ENCODE peak calls at places on chromosome 1, in six cellular contexts. One of them, this sample, is unnamed.

GRCh38 chr1:23646571-23646970 is 45.0 kb upstream of the RPL11 start:
- DNase-seq in K562: no peak
- DNase-seq in HCT116: no peak
- DNase-seq in HepG2: no peak
- DNase-seq in H1: no peak
- DNase-seq in GM12878: no peak
- DNase-seq in this sample: no peak

GRCh38 chr1:74485622-74486021 is 26.8 kb downstream of the LRRC53 start:
- DNase-seq in K562: no peak
- DNase-seq in HCT116: no peak
- DNase-seq in HepG2: no peak
- DNase-seq in H1: no peak
- DNase-seq in GM12878: no peak
- DNase-seq in this sample: no peak

GRCh38 chr1:63892632-63893395 is 119.0 kb downstream of the ROR1 start:
- DNase-seq in K562: no peak
- DNase-seq in HCT116: no peak
- DNase-seq in HepG2: no peak
- DNase-seq in H1: no peak
- DNase-seq in GM12878: peak
- DNase-seq in this sample: no peak

GRCh38 chr1:202599669-202600431 is 110.4 kb downstream of the SYT2 start:
- DNase-seq in K562: peak
- DNase-seq in HCT116: peak
- DNase-seq in HepG2: peak
- DNase-seq in H1: peak
- DNase-seq in GM12878: no peak
- DNase-seq in this sample: peak

GRCh38 chr1:165241321-165241720 is 115.2 kb downstream of the LMX1A start:
- DNase-seq in K562: no peak
- DNase-seq in HCT116: no peak
- DNase-seq in HepG2: peak
- DNase-seq in H1: no peak
- DNase-seq in GM12878: no peak
- DNase-seq in this sample: no peak

GRCh38 chr1:96521994-96522760 is 199.4 kb upstream of the PTBP2 start:
- DNase-seq in K562: no peak
- DNase-seq in HCT116: no peak
- DNase-seq in HepG2: no peak
- DNase-seq in H1: no peak
- DNase-seq in GM12878: no peak
- DNase-seq in this sample: peak

GRCh38 chr1:237470712-237471310 is 419.9 kb downstream of the ZP4 start:
- DNase-seq in K562: no peak
- DNase-seq in HCT116: no peak
- DNase-seq in HepG2: no peak
- DNase-seq in H1: no peak
- DNase-seq in GM12878: no peak
- DNase-seq in this sample: peak

GRCh38 chr1:161196111-161196510 is 2.7 kb downstream of the ADAMTS4 start:
- DNase-seq in K562: no peak
- DNase-seq in HCT116: no peak
- DNase-seq in HepG2: no peak
- DNase-seq in H1: no peak
- DNase-seq in GM12878: no peak
- DNase-seq in this sample: no peak

GRCh38 chr1:40478276-40478675 is 1.2 kb downstream of the ZFP69 start:
- DNase-seq in K562: no peak
- DNase-seq in HCT116: no peak
- DNase-seq in HepG2: no peak
- DNase-seq in H1: no peak
- DNase-seq in GM12878: no peak
- DNase-seq in this sample: no peak

GRCh38 chr1:110048240-110048639 is 13.8 kb downstream of the STRIP1 start:
- DNase-seq in K562: no peak
- DNase-seq in HCT116: no peak
- DNase-seq in HepG2: no peak
- DNase-seq in H1: no peak
- DNase-seq in GM12878: no peak
- DNase-seq in this sample: no peak
- H3K9ac ChIP-seq in K562: no peak
- H3K9ac ChIP-seq in HCT116: no peak
- H3K9ac ChIP-seq in HepG2: no peak
- H3K9ac ChIP-seq in H1: no peak
- H3K9ac ChIP-seq in GM12878: no peak
- H3K9ac ChIP-seq in this sample: no peak

GRCh38 chr1:1157914-1158710 is 15.6 kb upstream of the TTLL10 start:
- DNase-seq in K562: peak
- DNase-seq in HCT116: no peak
- DNase-seq in HepG2: peak
- DNase-seq in H1: no peak
- DNase-seq in GM12878: no peak
- DNase-seq in this sample: no peak
- TF ChIP-seq ZNF274 in K562: no peak
- TF ChIP-seq ZNF274 in HCT116: no peak
- TF ChIP-seq ZNF274 in HepG2: no peak
- TF ChIP-seq ZNF274 in H1: no peak
- TF ChIP-seq ZNF274 in GM12878: no peak
- TF ChIP-seq ZNF274 in this sample: no peak

DNA sequence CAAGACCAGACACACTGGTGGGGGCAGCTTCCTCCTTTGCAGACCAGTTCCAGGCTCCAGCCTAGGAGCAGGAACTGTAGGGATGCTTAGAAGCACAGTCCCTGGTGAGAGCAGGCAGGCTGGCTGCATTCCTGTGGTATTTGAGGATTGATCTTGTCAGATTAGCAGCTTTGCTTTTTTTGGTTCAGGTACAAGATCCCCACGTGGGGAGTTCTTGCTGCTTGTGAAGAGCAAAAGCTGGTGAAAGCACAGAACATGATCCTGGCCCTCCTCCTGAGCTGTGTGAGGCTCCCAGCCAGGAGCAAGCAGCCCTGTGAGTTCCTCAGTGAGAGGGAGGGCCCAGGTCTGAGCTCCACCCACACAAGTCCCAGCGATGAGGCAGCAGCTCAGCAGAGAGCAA is 75.3 kb upstream of the ARTN start:
- DNase-seq in K562: no peak
- DNase-seq in HCT116: no peak
- DNase-seq in HepG2: peak
- DNase-seq in H1: peak
- DNase-seq in GM12878: no peak
- DNase-seq in this sample: peak
- TF ChIP-seq YY1 in K562: no peak
- TF ChIP-seq YY1 in HCT116: no peak
- TF ChIP-seq YY1 in HepG2: no peak
- TF ChIP-seq YY1 in H1: no peak
- TF ChIP-seq YY1 in GM12878: no peak
- TF ChIP-seq YY1 in this sample: no peak

GRCh38 chr1:67793562-67793961 is 39.7 kb downstream of the GNG12 start:
- DNase-seq in K562: no peak
- DNase-seq in HCT116: no peak
- DNase-seq in HepG2: no peak
- DNase-seq in H1: no peak
- DNase-seq in GM12878: no peak
- DNase-seq in this sample: no peak

GRCh38 chr1:67789551-67789950 is 43.7 kb downstream of the GNG12 start:
- DNase-seq in K562: no peak
- DNase-seq in HCT116: no peak
- DNase-seq in HepG2: no peak
- DNase-seq in H1: no peak
- DNase-seq in GM12878: no peak
- DNase-seq in this sample: no peak

GRCh38 chr1:67792756-67793475 is 40.4 kb downstream of the GNG12 start:
- DNase-seq in K562: no peak
- DNase-seq in HCT116: no peak
- DNase-seq in HepG2: no peak
- DNase-seq in H1: no peak
- DNase-seq in GM12878: no peak
- DNase-seq in this sample: no peak

GRCh38 chr1:67791261-67791660 is 42.0 kb downstream of the GNG12 start:
- DNase-seq in K562: no peak
- DNase-seq in HCT116: no peak
- DNase-seq in HepG2: no peak
- DNase-seq in H1: no peak
- DNase-seq in GM12878: no peak
- DNase-seq in this sample: no peak

GRCh38 chr1:67791686-67792475 is 41.4 kb downstream of the GNG12 start:
- DNase-seq in K562: no peak
- DNase-seq in HCT116: no peak
- DNase-seq in HepG2: no peak
- DNase-seq in H1: no peak
- DNase-seq in GM12878: no peak
- DNase-seq in this sample: peak
- H3K9ac ChIP-seq in K562: no peak
- H3K9ac ChIP-seq in HCT116: no peak
- H3K9ac ChIP-seq in HepG2: no peak
- H3K9ac ChIP-seq in H1: no peak
- H3K9ac ChIP-seq in GM12878: no peak
- H3K9ac ChIP-seq in this sample: no peak

DNA sequence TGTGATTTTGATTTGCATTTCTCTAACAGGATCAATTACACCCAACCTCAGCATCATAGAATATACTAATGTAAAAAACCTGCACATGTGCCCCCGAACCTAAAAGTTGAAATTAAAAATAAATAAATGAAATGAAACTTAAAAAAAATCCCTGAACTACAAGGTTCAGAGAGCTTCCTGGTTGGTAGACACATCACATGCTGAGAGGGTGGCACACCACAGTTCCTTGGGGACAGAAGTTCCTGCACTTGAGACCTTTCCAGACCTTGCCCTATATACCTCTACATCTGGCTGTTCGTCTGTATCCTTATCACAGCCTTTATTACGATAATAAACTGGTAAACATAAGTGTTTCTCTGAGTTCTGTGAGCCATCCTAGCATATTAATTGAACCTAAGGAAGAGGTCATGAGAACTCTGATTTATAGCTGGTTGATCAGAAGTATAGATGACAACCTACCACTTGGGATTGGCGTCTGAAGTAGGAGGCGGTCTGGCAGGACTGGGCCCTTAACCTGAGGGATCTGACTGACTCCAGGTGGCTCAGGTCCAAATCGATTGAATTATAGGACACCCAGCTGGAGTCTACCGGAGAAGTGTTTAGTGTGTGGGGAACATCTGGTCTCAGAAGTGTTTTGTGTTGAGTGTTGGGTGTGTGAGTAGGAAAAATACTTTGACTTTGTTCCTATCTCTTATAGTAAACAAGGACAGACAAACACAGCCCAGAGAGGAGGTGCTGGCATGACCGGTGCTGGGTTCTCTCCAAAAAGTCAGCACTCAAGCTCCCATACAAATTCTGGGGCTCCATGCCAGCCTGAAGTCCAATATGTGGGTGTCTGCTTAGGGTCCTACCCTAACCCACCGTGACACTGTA is 19.0 kb downstream of the C1orf115 start:
- DNase-seq in K562: no peak
- DNase-seq in HCT116: no peak
- DNase-seq in HepG2: no peak
- DNase-seq in H1: no peak
- DNase-seq in GM12878: no peak
- DNase-seq in this sample: no peak
- TF ChIP-seq ZNF274 in K562: no peak
- TF ChIP-seq ZNF274 in HCT116: no peak
- TF ChIP-seq ZNF274 in HepG2: no peak
- TF ChIP-seq ZNF274 in H1: no peak
- TF ChIP-seq ZNF274 in GM12878: no peak
- TF ChIP-seq ZNF274 in this sample: no peak

DNA sequence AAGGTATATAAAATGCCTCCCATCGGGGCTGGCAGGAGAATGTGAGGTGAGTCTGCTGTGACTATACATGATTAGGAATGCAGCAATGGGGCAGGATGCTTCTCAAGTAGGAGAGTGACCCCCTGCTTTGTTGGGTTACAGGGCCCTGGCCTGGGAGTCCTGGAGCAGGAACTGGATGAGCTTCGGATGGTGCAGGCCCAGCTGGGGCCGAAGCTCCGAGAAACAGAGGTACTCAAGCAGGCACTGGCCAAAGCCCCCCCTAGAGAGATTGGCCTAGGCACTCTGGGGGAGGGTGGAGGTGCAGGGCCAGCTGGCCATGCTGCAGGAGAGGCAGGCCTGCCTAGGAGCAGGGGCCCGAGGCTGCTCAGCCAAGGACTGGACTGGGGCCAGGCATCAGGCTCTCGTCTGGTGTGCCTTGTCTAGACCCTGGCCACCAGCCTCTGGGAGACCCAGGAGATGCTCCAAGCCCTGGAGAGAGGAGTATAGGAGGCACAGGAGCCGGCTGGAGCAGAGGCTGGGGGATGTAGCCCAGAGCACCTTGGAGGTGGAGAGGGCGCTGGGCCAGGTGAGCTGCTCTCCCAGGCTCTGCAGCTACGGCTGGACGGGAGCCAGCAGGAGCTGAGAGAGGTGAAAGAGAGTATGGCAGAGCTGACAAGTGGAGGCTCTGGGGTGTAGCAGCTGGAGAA is 32.8 kb upstream of the PKP1 start:
- DNase-seq in K562: no peak
- DNase-seq in HCT116: no peak
- DNase-seq in HepG2: no peak
- DNase-seq in H1: peak
- DNase-seq in GM12878: no peak
- DNase-seq in this sample: no peak
- TF ChIP-seq YY1 in K562: no peak
- TF ChIP-seq YY1 in HCT116: no peak
- TF ChIP-seq YY1 in HepG2: no peak
- TF ChIP-seq YY1 in H1: no peak
- TF ChIP-seq YY1 in GM12878: no peak
- TF ChIP-seq YY1 in this sample: no peak

GRCh38 chr1:10704383-10704882 is 92.0 kb downstream of the CASZ1 start:
- DNase-seq in K562: no peak
- DNase-seq in HCT116: no peak
- DNase-seq in HepG2: peak
- DNase-seq in H1: peak
- DNase-seq in GM12878: no peak
- DNase-seq in this sample: no peak
- H3K9ac ChIP-seq in K562: no peak
- H3K9ac ChIP-seq in HCT116: no peak
- H3K9ac ChIP-seq in HepG2: no peak
- H3K9ac ChIP-seq in H1: peak
- H3K9ac ChIP-seq in GM12878: no peak
- H3K9ac ChIP-seq in this sample: peak

This sample was measured in NT2/D1.